ENCODE peak calls at places on chromosomes 1 and 21, in ten cellular contexts. F is RWPE1, E is cardiac muscle cell, G is fibroblast of the aortic adventitia, Q is retinal pigment epithelial cell, V is endothelial cell, Z is AG09309, Y is spleen, I is uterus, J is brain microvascular endothelial cell. L is an unnamed sample.

GRCh38 chr1:116913941-116914340 is 4.2 kb downstream of the PTGFRN start:
- DNase-seq in F (no peak), E (no peak), G (no peak), Q (no peak), V (no peak), Z (no peak), Y (no peak), I (no peak), J (no peak), L (no peak)

GRCh38 chr1:9449106-9449627 is 90.1 kb upstream of the SLC25A33 start:
- DNase-seq in F (no peak), E (no peak), G (peak), Q (peak), V (no peak), Z (no peak), Y (no peak), I (peak), J (peak), L (no peak)

GRCh38 chr1:110242731-110243130 is 32.6 kb downstream of the KCNC4 start:
- DNase-seq in F (no peak), E (no peak), G (no peak), Q (no peak), V (no peak), Z (no peak), Y (peak), I (no peak), J (no peak), L (no peak)

GRCh38 chr21:26099610-26100219 is 70.9 kb downstream of the APP start:
- DNase-seq in F (peak), E (no peak), G (peak), Q (no peak), V (no peak), Z (peak), Y (no peak), I (no peak), J (no peak), L (no peak)

GRCh38 chr1:58809327-58810040 is 25.6 kb upstream of the JUN start:
- DNase-seq in F (no peak), E (no peak), G (peak), Q (no peak), V (no peak), Z (no peak), Y (no peak), I (no peak), J (peak), L (no peak)

GRCh38 chr1:35931424-35932157 is 686 bp downstream of the AGO3 start:
- DNase-seq in F (peak), E (peak), G (peak), Q (no peak), V (no peak), Z (no peak), Y (no peak), I (no peak), J (peak), L (no peak)

GRCh38 chr1:201011616-201012015 is 11.9 kb downstream of the KIF21B start:
- DNase-seq in F (no peak), E (no peak), G (no peak), Q (no peak), V (no peak), Z (no peak), Y (peak), I (no peak), J (no peak), L (no peak)

GRCh38 chr1:206476058-206476457 is 5.8 kb downstream of the IKBKE start:
- DNase-seq in F (no peak), E (no peak), G (no peak), Q (no peak), V (no peak), Z (no peak), Y (peak), I (no peak), J (no peak), L (no peak)

GRCh38 chr1:11298390-11299224 is 25.6 kb downstream of the UBIAD1 start:
- DNase-seq in F (no peak), E (no peak), G (no peak), Q (no peak), V (no peak), Z (no peak), Y (no peak), I (no peak), J (no peak), L (no peak)

GRCh38 chr1:86322241-86322640 is 73.9 kb downstream of the ODF2L start:
- DNase-seq in F (no peak), E (no peak), G (no peak), Q (no peak), V (no peak), Z (no peak), Y (no peak), I (no peak), J (no peak), L (no peak)

GRCh38 chr1:180527270-180527669 is 24.9 kb upstream of the ACBD6 start:
- DNase-seq in F (peak), E (no peak), G (peak), Q (no peak), V (no peak), Z (no peak), Y (no peak), I (no peak), J (peak), L (no peak)

GRCh38 chr1:248872752-248873408 is 14.0 kb upstream of the ZNF692 start:
- DNase-seq in F (peak), E (peak), G (peak), Q (peak), V (peak), Z (no peak), Y (peak), I (peak), J (peak), L (peak)

GRCh38 chr1:77542784-77543183 is 139.7 kb downstream of the ZZZ3 start:
- DNase-seq in F (no peak), E (no peak), G (peak), Q (peak), V (no peak), Z (no peak), Y (no peak), I (no peak), J (no peak), L (no peak)

GRCh38 chr1:53963472-53963871 is 17.3 kb downstream of the LRRC42 start:
- DNase-seq in F (no peak), E (no peak), G (no peak), Q (no peak), V (no peak), Z (no peak), Y (no peak), I (no peak), J (no peak), L (no peak)

GRCh38 chr1:204249736-204250427 is 36.1 kb upstream of the GOLT1A start:
- DNase-seq in F (no peak), E (no peak), G (no peak), Q (no peak), V (no peak), Z (no peak), Y (no peak), I (no peak), J (no peak), L (no peak)

GRCh38 chr21:33268736-33269441 is 2.7 kb downstream of the IL10RB start:
- DNase-seq in F (peak), E (no peak), G (no peak), Q (no peak), V (no peak), Z (no peak), Y (no peak), I (no peak), J (no peak), L (no peak)

GRCh38 chr1:192809286-192810252 is 730 bp downstream of the RGS2 start:
- DNase-seq in F (peak), E (peak), G (peak), Q (no peak), V (peak), Z (no peak), Y (peak), I (no peak), J (peak), L (no peak)

GRCh38 chr1:41496080-41497055 is 11.9 kb upstream of the EDN2 start:
- DNase-seq in F (peak), E (peak), G (peak), Q (peak), V (peak), Z (no peak), Y (peak), I (peak), J (no peak), L (no peak)

GRCh38 chr21:39676054-39676771 is 63.5 kb downstream of the B3GALT5 start:
- DNase-seq in F (peak), E (peak), G (peak), Q (no peak), V (no peak), Z (no peak), Y (no peak), I (no peak), J (peak), L (no peak)

GRCh38 chr1:5125208-5125607 is 470.8 kb downstream of the AJAP1 start:
- DNase-seq in F (no peak), E (no peak), G (no peak), Q (no peak), V (no peak), Z (no peak), Y (no peak), I (no peak), J (no peak), L (no peak)

GRCh38 chr1:162019006-162019405 is 4.7 kb downstream of the OLFML2B start:
- DNase-seq in F (peak), E (no peak), G (peak), Q (no peak), V (no peak), Z (peak), Y (no peak), I (no peak), J (peak), L (no peak)

GRCh38 chr1:88060112-88060673 is 623.9 kb upstream of the PKN2 start:
- DNase-seq in F (no peak), E (no peak), G (no peak), Q (no peak), V (no peak), Z (no peak), Y (no peak), I (no peak), J (no peak), L (no peak)

GRCh38 chr1:86696522-86696921 is 7.9 kb upstream of the SH3GLB1 start:
- DNase-seq in F (no peak), E (no peak), G (peak), Q (no peak), V (no peak), Z (no peak), Y (no peak), I (no peak), J (no peak), L (no peak)

GRCh38 chr21:35044770-35045538 is 4.1 kb downstream of the RUNX1 start:
- DNase-seq in F (no peak), E (no peak), G (no peak), Q (no peak), V (no peak), Z (no peak), Y (no peak), I (no peak), J (no peak), L (peak)

GRCh38 chr1:228366851-228367741 is 39.5 kb downstream of the TRIM11 start:
- DNase-seq in F (no peak), E (no peak), G (no peak), Q (no peak), V (no peak), Z (no peak), Y (peak), I (peak), J (no peak), L (no peak)

GRCh38 chr1:11070876-11071275 is 11.1 kb upstream of the SRM start:
- DNase-seq in F (no peak), E (no peak), G (no peak), Q (no peak), V (no peak), Z (no peak), Y (peak), I (no peak), J (no peak), L (no peak)

GRCh38 chr1:161721738-161722343 is 497 bp downstream of the FCRLB start:
- DNase-seq in F (peak), E (no peak), G (peak), Q (no peak), V (no peak), Z (peak), Y (no peak), I (no peak), J (peak), L (no peak)

GRCh38 chr1:53693773-53694717 is 44.9 kb downstream of the GLIS1 start:
- DNase-seq in F (no peak), E (no peak), G (no peak), Q (no peak), V (no peak), Z (no peak), Y (peak), I (no peak), J (peak), L (no peak)

GRCh38 chr1:239056940-239057339 is 329.4 kb upstream of the CHRM3 start:
- DNase-seq in F (no peak), E (no peak), G (no peak), Q (no peak), V (peak), Z (no peak), Y (no peak), I (peak), J (no peak), L (no peak)

GRCh38 chr1:12073796-12074195 is 10.7 kb downstream of the TNFRSF8 start:
- DNase-seq in F (no peak), E (no peak), G (no peak), Q (no peak), V (no peak), Z (no peak), Y (peak), I (no peak), J (no peak), L (no peak)

GRCh38 chr1:239224100-239224499 is 162.3 kb upstream of the CHRM3 start:
- DNase-seq in F (no peak), E (no peak), G (no peak), Q (no peak), V (no peak), Z (no peak), Y (no peak), I (no peak), J (no peak), L (no peak)

DNA sequence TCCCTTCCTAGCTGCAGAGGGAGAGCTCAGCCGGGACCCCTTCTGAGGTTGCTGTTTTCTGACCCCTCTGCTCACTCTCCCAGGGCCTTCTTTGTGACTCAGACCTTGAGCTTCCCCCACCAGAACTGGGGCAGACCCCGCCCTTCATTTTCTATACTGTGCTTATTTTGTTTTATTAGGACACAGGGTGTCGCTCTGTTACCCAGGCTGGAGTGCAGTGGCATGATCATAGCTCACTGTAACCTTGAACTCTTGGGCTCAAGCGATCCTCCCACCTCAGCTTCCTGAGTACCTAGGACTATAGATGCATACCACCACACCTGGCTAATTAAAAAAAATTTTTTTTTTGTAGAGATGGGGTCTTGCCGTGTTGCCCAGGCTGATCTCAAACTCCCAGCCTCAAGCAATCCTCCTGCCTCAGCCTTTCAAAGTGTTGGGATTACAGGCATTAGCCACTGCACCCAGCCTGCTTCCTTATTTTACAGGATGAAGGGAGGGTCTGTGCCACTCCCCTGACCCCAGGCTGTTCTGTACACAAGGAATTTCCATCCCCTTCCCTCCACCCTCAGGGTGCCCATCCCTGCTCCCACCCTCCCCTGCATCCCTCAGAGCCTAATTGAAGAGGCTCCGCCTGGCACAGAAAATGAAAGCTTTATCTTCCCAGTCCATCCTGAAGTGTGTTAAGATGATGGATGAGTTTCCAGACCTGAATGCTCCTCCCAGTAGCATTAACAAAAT is 195.2 kb upstream of the POU3F1 start:
- DNase-seq in F (no peak), E (no peak), G (no peak), Q (no peak), V (no peak), Z (no peak), Y (no peak), I (no peak), J (no peak), L (no peak)
- TF ChIP-seq CTCF in F (no peak), E (no peak), G (no peak), Q (no peak), V (no peak), Z (no peak), Y (no peak), I (no peak), J (no peak), L (no peak)

GRCh38 chr1:240295811-240296210 is 204.1 kb downstream of the FMN2 start:
- DNase-seq in F (no peak), E (no peak), G (no peak), Q (no peak), V (no peak), Z (no peak), Y (no peak), I (no peak), J (no peak), L (no peak)

GRCh38 chr1:240293706-240294105 is 202.0 kb downstream of the FMN2 start:
- DNase-seq in F (no peak), E (no peak), G (peak), Q (no peak), V (no peak), Z (no peak), Y (no peak), I (no peak), J (no peak), L (no peak)

GRCh38 chr1:240294566-240294965 is 202.9 kb downstream of the FMN2 start:
- DNase-seq in F (no peak), E (peak), G (no peak), Q (no peak), V (no peak), Z (no peak), Y (no peak), I (no peak), J (no peak), L (no peak)
- TF ChIP-seq CTCF in F (no peak), E (no peak), G (no peak), Q (peak), V (no peak), Z (no peak), Y (no peak), I (no peak), J (peak), L (no peak)

GRCh38 chr1:172163479-172164215 is 256.8 kb upstream of the C1orf105 start:
- DNase-seq in F (no peak), E (no peak), G (peak), Q (no peak), V (no peak), Z (no peak), Y (no peak), I (no peak), J (peak), L (no peak)
- TF ChIP-seq CTCF in F (no peak), E (no peak), G (no peak), Q (no peak), V (no peak), Z (no peak), Y (no peak), I (no peak), J (no peak), L (no peak)

DNA sequence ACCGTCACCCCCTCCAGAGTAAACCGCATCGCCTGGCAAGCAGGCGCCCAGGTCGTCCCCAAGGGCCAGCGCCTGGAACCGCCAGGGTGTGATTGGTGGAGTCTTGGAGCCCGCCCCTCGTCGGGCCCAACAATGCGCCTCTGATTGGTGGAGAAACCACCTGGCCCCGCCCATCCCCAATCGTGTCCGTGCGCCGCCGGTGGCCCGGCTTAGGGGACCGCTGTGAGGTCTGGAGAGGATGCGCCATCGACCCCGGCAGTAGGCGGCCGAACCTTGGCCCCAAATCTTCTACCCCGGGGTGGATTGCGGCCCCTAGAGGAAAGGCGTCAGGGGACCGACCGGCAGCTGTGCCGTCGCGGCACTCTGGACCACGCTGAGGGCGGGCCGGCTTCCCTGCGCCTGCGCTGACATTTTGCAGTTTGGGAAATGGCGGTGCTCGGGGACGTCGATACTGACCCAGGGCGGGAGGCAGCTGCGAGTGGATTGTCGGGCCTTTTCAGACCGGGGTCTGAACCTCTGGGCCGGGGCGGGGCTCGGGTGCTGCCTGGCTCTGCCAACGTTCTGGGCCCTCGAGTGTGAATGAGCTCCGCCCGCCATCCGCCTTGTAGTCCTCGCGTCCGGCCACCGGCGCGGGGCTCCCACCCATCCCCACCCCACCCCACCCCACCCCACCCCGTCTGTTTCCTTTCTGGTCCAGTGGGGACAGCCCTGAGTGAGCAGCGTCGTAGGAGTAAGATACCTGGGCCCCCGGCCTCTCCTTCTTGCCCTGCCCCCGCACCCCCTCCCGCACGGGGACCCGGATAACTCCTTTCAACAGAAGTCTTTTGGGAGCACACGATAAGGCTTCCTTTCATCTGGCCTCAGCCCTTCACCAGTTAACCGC is 34.2 kb downstream of the SLC2A1 start:
- DNase-seq in F (peak), E (peak), G (peak), Q (peak), V (peak), Z (no peak), Y (peak), I (peak), J (peak), L (peak)
- TF ChIP-seq CTCF in F (no peak), E (no peak), G (peak), Q (peak), V (peak), Z (peak), Y (no peak), I (peak), J (peak), L (no peak)

GRCh38 chr1:39609618-39610331 is 29.7 kb downstream of the HEYL start:
- DNase-seq in F (peak), E (peak), G (no peak), Q (no peak), V (peak), Z (no peak), Y (peak), I (peak), J (no peak), L (peak)
- TF ChIP-seq CTCF in F (peak), E (peak), G (peak), Q (peak), V (peak), Z (peak), Y (peak), I (peak), J (peak), L (peak)

GRCh38 chr21:44024257-44024656 is 12.1 kb downstream of the TRAPPC10 start:
- DNase-seq in F (no peak), E (no peak), G (no peak), Q (no peak), V (no peak), Z (no peak), Y (no peak), I (no peak), J (no peak), L (no peak)

GRCh38 chr21:44028287-44028659 is 16.2 kb downstream of the TRAPPC10 start:
- DNase-seq in F (no peak), E (no peak), G (no peak), Q (no peak), V (no peak), Z (no peak), Y (no peak), I (no peak), J (no peak), L (no peak)

GRCh38 chr21:44027607-44028286 is 15.6 kb downstream of the TRAPPC10 start:
- DNase-seq in F (no peak), E (no peak), G (no peak), Q (no peak), V (no peak), Z (no peak), Y (no peak), I (no peak), J (no peak), L (no peak)

GRCh38 chr21:44021064-44021463 is 9.0 kb downstream of the TRAPPC10 start:
- DNase-seq in F (no peak), E (no peak), G (no peak), Q (no peak), V (no peak), Z (no peak), Y (no peak), I (no peak), J (no peak), L (no peak)

DNA sequence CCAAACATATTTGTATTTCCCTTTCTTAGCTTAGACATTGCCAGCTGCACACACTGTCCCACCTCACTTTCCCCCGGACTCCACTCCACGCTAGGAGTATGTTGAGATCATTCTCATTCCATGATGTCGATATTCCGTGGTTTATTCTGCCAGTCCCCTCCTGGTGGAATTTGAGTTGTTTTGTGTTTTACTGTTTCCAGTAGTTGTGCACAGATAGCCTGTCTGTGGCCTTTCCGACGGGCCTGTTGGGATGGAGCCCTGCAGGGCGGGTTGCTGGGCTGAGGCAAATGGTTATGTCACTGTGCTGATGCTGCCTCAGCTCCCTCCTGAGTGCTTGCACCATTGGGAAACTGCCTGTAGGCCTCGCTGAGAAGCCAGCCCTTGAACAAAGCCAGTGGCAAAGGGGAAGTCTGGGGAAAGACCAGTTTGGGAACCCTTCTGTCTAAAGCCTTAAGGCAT is 12.8 kb downstream of the TRAPPC10 start:
- DNase-seq in F (no peak), E (no peak), G (peak), Q (no peak), V (peak), Z (peak), Y (no peak), I (peak), J (peak), L (no peak)
- TF ChIP-seq CTCF in F (no peak), E (no peak), G (peak), Q (no peak), V (no peak), Z (no peak), Y (no peak), I (no peak), J (peak), L (no peak)